ENCODE peak calls at places on chromosomes 7 and 10, in six cellular contexts. A is endothelial cell, M is B cell, Y is activated B cell treated with CpG ODN at 0.5 μM for 24 hours, R is erythroblast, J is SK-N-DZ. Z is an unnamed sample.
A peak's percentile ranks its signal among the peaks of the same experiment; 100 is the strongest.

GRCh38 chr10:54703086-54703485 is 97.9 kb downstream of the PCDH15 start:
- DNase-seq in J (no peak), Y (no peak), A (no peak), M (no peak), R (no peak), Z (no peak)

GRCh38 chr10:62626817-62627216 is 177.7 kb upstream of the ADO start:
- DNase-seq in R (no peak), M (no peak), Y (no peak), J (no peak), A (no peak), Z (no peak)

GRCh38 chr10:11724938-11725776 is 17.0 kb upstream of the ECHDC3 start:
- DNase-seq in J (peak; percentile 62), R (peak; percentile 72), A (peak; percentile 29), M (peak; percentile 72), Y (no peak), Z (no peak)

GRCh38 chr10:50991496-50992355 is 82.6 kb upstream of the PRKG1 start:
- DNase-seq in J (no peak), Y (no peak), R (no peak), M (no peak), A (peak; percentile 22), Z (peak; percentile 73)

GRCh38 chr10:55183993-55184392 is 383.0 kb upstream of the PCDH15 start:
- DNase-seq in Y (no peak), R (no peak), A (no peak), M (no peak), J (no peak), Z (no peak)

GRCh38 chr10:23198610-23198939 is 6.5 kb downstream of the PTF1A start:
- DNase-seq in M (no peak), J (no peak), Y (no peak), A (no peak), R (no peak), Z (no peak)

GRCh38 chr7:45579386-45579785 is 5.2 kb downstream of the ADCY1 start:
- DNase-seq in J (peak; percentile 66), M (no peak), Y (no peak), A (no peak), R (no peak), Z (no peak)

GRCh38 chr10:58892039-58892665 is 284.3 kb upstream of the PHYHIPL start:
- DNase-seq in M (no peak), R (no peak), A (no peak), Y (no peak), J (no peak), Z (peak; percentile 38)

GRCh38 chr10:58796242-58796641 is 283.6 kb downstream of the BICC1 start:
- DNase-seq in R (no peak), J (peak; percentile 85), M (no peak), Y (no peak), A (peak; percentile 27), Z (no peak)

Z was measured in left cardiac atrium.